ENCODE peak calls at places on chromosomes 13 and 19, in nine cellular contexts. Y, P, J, W, B, I, A, K and N are unnamed samples.
A peak's percentile ranks its signal among the peaks of the same experiment; 100 is the strongest.

GRCh38 chr13:102326381-102327118 is 75.3 kb downstream of the FGF14 start:
- DNase-seq in Y (no peak), P (no peak), J (no peak), W (no peak), B (no peak), I (no peak), A (no peak), K (no peak), N (no peak)

GRCh38 chr13:91228083-91228482 is 119.4 kb upstream of the MIR17HG start:
- DNase-seq in Y (no peak), P (no peak), J (no peak), W (no peak), B (no peak), I (no peak), A (no peak), K (no peak), N (no peak)

GRCh38 chr19:18282021-18282787 is 782 bp upstream of the JUND start:
- DNase-seq in Y (no peak), P (peak; percentile 72), J (no peak), W (peak; percentile 39), B (no peak), I (no peak), A (no peak), K (peak; percentile 47), N (no peak)

GRCh38 chr19:17658666-17659065 is 29.5 kb downstream of the UNC13A start:
- DNase-seq in Y (no peak), P (no peak), J (no peak), W (no peak), B (no peak), I (peak; percentile 21), A (no peak), K (no peak), N (no peak)

GRCh38 chr19:11092181-11092538 is 2.9 kb downstream of the LDLR start:
- DNase-seq in Y (no peak), P (peak; percentile 83), J (no peak), W (peak; percentile 24), B (peak; percentile 34), I (peak; percentile 84), A (no peak), K (no peak), N (peak; percentile 31)

GRCh38 chr13:73060251-73061160 is 1.7 kb downstream of the KLF5 start:
- DNase-seq in Y (no peak), P (peak; percentile 80), J (peak; percentile 66), W (no peak), B (no peak), I (peak; percentile 69), A (no peak), K (peak; percentile 3), N (no peak)

GRCh38 chr13:50129923-50130685 is 114.9 kb downstream of the KCNRG start:
- DNase-seq in Y (peak; percentile 17), P (peak; percentile 46), J (peak; percentile 79), W (peak; percentile 12), B (no peak), I (peak; percentile 31), A (no peak), K (peak; percentile 58), N (no peak)

GRCh38 chr13:30985637-30986205 is 53.3 kb downstream of the TEX26 start:
- DNase-seq in Y (no peak), P (peak; percentile 84), J (no peak), W (no peak), B (no peak), I (peak; percentile 56), A (no peak), K (no peak), N (no peak)

GRCh38 chr19:40756502-40757110 is 5.6 kb downstream of the SNRPA start:
- DNase-seq in Y (no peak), P (peak; percentile 37), J (no peak), W (peak; percentile 40), B (peak; percentile 40), I (no peak), A (no peak), K (no peak), N (no peak)

GRCh38 chr13:77815330-77815729 is 103.3 kb downstream of the EDNRB start:
- DNase-seq in Y (no peak), P (no peak), J (no peak), W (no peak), B (no peak), I (peak; percentile 14), A (no peak), K (no peak), N (no peak)

GRCh38 chr19:31592456-31592855 is 243.2 kb upstream of the TSHZ3 start:
- DNase-seq in Y (no peak), P (no peak), J (no peak), W (no peak), B (no peak), I (no peak), A (no peak), K (no peak), N (no peak)

GRCh38 chr19:3807131-3807480 is 20.9 kb upstream of the MATK start:
- DNase-seq in Y (no peak), P (no peak), J (no peak), W (no peak), B (no peak), I (no peak), A (no peak), K (no peak), N (no peak)

GRCh38 chr19:5498817-5499535 is 43.8 kb downstream of the ZNRF4 start:
- DNase-seq in Y (no peak), P (no peak), J (no peak), W (no peak), B (no peak), I (no peak), A (no peak), K (no peak), N (peak; percentile 10)

GRCh38 chr13:41457589-41458186 is 338 bp downstream of the RGCC start:
- DNase-seq in Y (no peak), P (peak; percentile 11), J (no peak), W (peak; percentile 35), B (no peak), I (no peak), A (no peak), K (no peak), N (no peak)

GRCh38 chr13:93079294-93079693 is 147.3 kb upstream of the GPC6 start:
- DNase-seq in Y (no peak), P (no peak), J (no peak), W (no peak), B (no peak), I (peak; percentile 68), A (no peak), K (no peak), N (no peak)